ENCODE peak calls at places on chromosomes 11 and 22, in eight cellular contexts. One of them, this sample, is unnamed.

GRCh38 chr11:70054020-70054419 is 24.1 kb upstream of the ANO1 start:
- DNase-seq in foreskin keratinocyte: no peak
- DNase-seq in stimulated activated CD8-positive, alpha-beta memory T cell treated with anti-CD3 and anti-CD28 coated beads, Interleukin-7, amount 100 ng/mL, for 1 hour: no peak
- DNase-seq in T47D: no peak
- DNase-seq in Caki2: no peak
- DNase-seq in anterior cingulate cortex: no peak
- DNase-seq in A172: no peak
- DNase-seq in choroid plexus epithelial cell: no peak
- DNase-seq in this sample: no peak

GRCh38 chr22:49796596-49797270 is 30.9 kb downstream of the BRD1 start:
- DNase-seq in A172: no peak
- DNase-seq in Caki2: no peak
- DNase-seq in stimulated activated CD8-positive, alpha-beta memory T cell treated with anti-CD3 and anti-CD28 coated beads, Interleukin-7, amount 100 ng/mL, for 1 hour: no peak
- DNase-seq in choroid plexus epithelial cell: no peak
- DNase-seq in T47D: no peak
- DNase-seq in anterior cingulate cortex: no peak
- DNase-seq in foreskin keratinocyte: no peak
- DNase-seq in this sample: no peak

GRCh38 chr22:47788461-47788860 is 1026.0 kb downstream of the TBC1D22A start:
- DNase-seq in foreskin keratinocyte: no peak
- DNase-seq in choroid plexus epithelial cell: no peak
- DNase-seq in stimulated activated CD8-positive, alpha-beta memory T cell treated with anti-CD3 and anti-CD28 coated beads, Interleukin-7, amount 100 ng/mL, for 1 hour: no peak
- DNase-seq in T47D: no peak
- DNase-seq in anterior cingulate cortex: no peak
- DNase-seq in Caki2: no peak
- DNase-seq in A172: no peak
- DNase-seq in this sample: no peak

GRCh38 chr22:19177164-19178064 is 1.1 kb downstream of the SLC25A1 start:
- DNase-seq in stimulated activated CD8-positive, alpha-beta memory T cell treated with anti-CD3 and anti-CD28 coated beads, Interleukin-7, amount 100 ng/mL, for 1 hour: no peak
- DNase-seq in anterior cingulate cortex: no peak
- DNase-seq in A172: no peak
- DNase-seq in Caki2: no peak
- DNase-seq in T47D: no peak
- DNase-seq in foreskin keratinocyte: no peak
- DNase-seq in choroid plexus epithelial cell: no peak
- DNase-seq in this sample: no peak

GRCh38 chr11:8584096-8584495 is 9.9 kb downstream of the STK33 start:
- DNase-seq in choroid plexus epithelial cell: peak; percentile 17
- DNase-seq in stimulated activated CD8-positive, alpha-beta memory T cell treated with anti-CD3 and anti-CD28 coated beads, Interleukin-7, amount 100 ng/mL, for 1 hour: no peak
- DNase-seq in anterior cingulate cortex: no peak
- DNase-seq in foreskin keratinocyte: no peak
- DNase-seq in T47D: no peak
- DNase-seq in Caki2: no peak
- DNase-seq in A172: no peak
- DNase-seq in this sample: peak; percentile 57

GRCh38 chr11:68533945-68534344 is 73.4 kb downstream of the PPP6R3 start:
- DNase-seq in choroid plexus epithelial cell: no peak
- DNase-seq in A172: no peak
- DNase-seq in anterior cingulate cortex: no peak
- DNase-seq in Caki2: no peak
- DNase-seq in stimulated activated CD8-positive, alpha-beta memory T cell treated with anti-CD3 and anti-CD28 coated beads, Interleukin-7, amount 100 ng/mL, for 1 hour: no peak
- DNase-seq in T47D: no peak
- DNase-seq in foreskin keratinocyte: no peak
- DNase-seq in this sample: no peak

GRCh38 chr11:69192282-69192681 is 36.5 kb downstream of the SMIM38 start:
- DNase-seq in T47D: no peak
- DNase-seq in anterior cingulate cortex: no peak
- DNase-seq in foreskin keratinocyte: no peak
- DNase-seq in Caki2: no peak
- DNase-seq in A172: no peak
- DNase-seq in choroid plexus epithelial cell: no peak
- DNase-seq in stimulated activated CD8-positive, alpha-beta memory T cell treated with anti-CD3 and anti-CD28 coated beads, Interleukin-7, amount 100 ng/mL, for 1 hour: no peak
- DNase-seq in this sample: no peak

GRCh38 chr11:47784785-47785381 is 17.7 kb upstream of the FNBP4 start:
- DNase-seq in T47D: no peak
- DNase-seq in foreskin keratinocyte: no peak
- DNase-seq in stimulated activated CD8-positive, alpha-beta memory T cell treated with anti-CD3 and anti-CD28 coated beads, Interleukin-7, amount 100 ng/mL, for 1 hour: no peak
- DNase-seq in choroid plexus epithelial cell: no peak
- DNase-seq in anterior cingulate cortex: no peak
- DNase-seq in A172: no peak
- DNase-seq in Caki2: no peak
- DNase-seq in this sample: no peak

GRCh38 chr11:73331138-73331916 is 23.3 kb downstream of the ARHGEF17 start:
- DNase-seq in foreskin keratinocyte: no peak
- DNase-seq in anterior cingulate cortex: no peak
- DNase-seq in stimulated activated CD8-positive, alpha-beta memory T cell treated with anti-CD3 and anti-CD28 coated beads, Interleukin-7, amount 100 ng/mL, for 1 hour: no peak
- DNase-seq in Caki2: no peak
- DNase-seq in A172: no peak
- DNase-seq in choroid plexus epithelial cell: peak; percentile 85
- DNase-seq in T47D: no peak
- DNase-seq in this sample: peak; percentile 79